ENCODE peak calls at places on chromosomes 2 and 18, in eight cellular contexts. U is spleen, H is ovary, J is H1, Z is esophagus squamous epithelium, E is A549, F is endothelial cell of umbilical vein, V is stomach. K is an unnamed sample.

GRCh38 chr2:23497063-23497462 is 112.1 kb downstream of the KLHL29 start:
- DNase-seq in Z (no peak), V (no peak), E (no peak), U (peak), H (no peak), J (no peak), F (peak), K (peak)

GRCh38 chr2:627926-628560 is 49.2 kb downstream of the TMEM18 start:
- DNase-seq in U (no peak), H (no peak), Z (no peak), E (no peak), J (no peak), F (no peak), V (no peak), K (no peak)

GRCh38 chr2:19623488-19623887 is 265.1 kb upstream of the OSR1 start:
- DNase-seq in U (no peak), H (no peak), J (no peak), E (peak), Z (no peak), V (no peak), F (peak), K (no peak)

GRCh38 chr18:66635342-66635741 is 31.5 kb upstream of the CDH19 start:
- DNase-seq in F (no peak), E (no peak), Z (no peak), U (no peak), V (no peak), J (no peak), H (no peak), K (no peak)

GRCh38 chr2:188601391-188601790 is 309.7 kb downstream of the GULP1 start:
- DNase-seq in J (no peak), U (no peak), H (no peak), E (no peak), Z (no peak), F (no peak), V (no peak), K (no peak)

GRCh38 chr18:79975985-79976680 is 11.7 kb downstream of the HSBP1L1 start:
- DNase-seq in Z (no peak), U (no peak), H (no peak), V (no peak), J (no peak), E (no peak), F (no peak), K (no peak)

GRCh38 chr2:234630676-234631350 is 133.9 kb upstream of the ARL4C start:
- DNase-seq in F (no peak), E (no peak), Z (no peak), H (no peak), U (no peak), J (no peak), V (no peak), K (peak)

GRCh38 chr2:236576053-236576452 is 6.4 kb downstream of the ACKR3 start:
- DNase-seq in Z (no peak), U (no peak), F (peak), E (no peak), V (no peak), H (no peak), J (peak), K (no peak)

GRCh38 chr2:189363559-189363958 is 77.7 kb upstream of the WDR75 start:
- DNase-seq in H (no peak), U (no peak), V (no peak), E (peak), J (no peak), Z (no peak), F (peak), K (no peak)

GRCh38 chr2:2805263-2805662 is 474.2 kb upstream of the MYT1L start:
- DNase-seq in E (no peak), J (no peak), V (no peak), U (no peak), F (no peak), Z (no peak), H (no peak), K (no peak)

GRCh38 chr2:46826898-46827245 is 88.7 kb downstream of the MCFD2 start:
- DNase-seq in J (no peak), V (no peak), E (no peak), U (no peak), Z (no peak), H (no peak), F (no peak), K (no peak)

GRCh38 chr2:20608666-20609348 is 42.1 kb downstream of the HS1BP3 start:
- DNase-seq in J (no peak), F (no peak), H (no peak), V (no peak), E (no peak), U (peak), Z (no peak), K (peak)

GRCh38 chr2:174931724-174932123 is 73.5 kb downstream of the CHN1 start:
- DNase-seq in V (no peak), U (no peak), Z (no peak), H (no peak), E (no peak), J (no peak), F (no peak), K (no peak)

GRCh38 chr2:112065966-112066365 is 10.9 kb downstream of the TMEM87B start:
- DNase-seq in J (no peak), V (no peak), F (peak), H (no peak), E (no peak), U (no peak), Z (no peak), K (no peak)

GRCh38 chr2:188369365-188369764 is 77.7 kb downstream of the GULP1 start:
- DNase-seq in Z (no peak), F (peak), V (peak), J (no peak), U (no peak), E (peak), H (no peak), K (no peak)

GRCh38 chr2:55500025-55500424 is 19.5 kb upstream of the CFAP36 start:
- DNase-seq in H (no peak), E (peak), F (no peak), V (no peak), Z (no peak), U (no peak), J (no peak), K (no peak)

GRCh38 chr2:10305715-10306114 is 3.0 kb downstream of the HPCAL1 start:
- DNase-seq in H (no peak), F (no peak), Z (no peak), U (no peak), J (no peak), E (peak), V (peak), K (no peak)

GRCh38 chr2:241931084-241931975 is 61.8 kb downstream of the RTP5 start:
- DNase-seq in U (no peak), F (no peak), Z (no peak), V (peak), E (no peak), J (no peak), H (no peak), K (no peak)

GRCh38 chr2:230496891-230497290 is 80.9 kb downstream of the SP100 start:
- DNase-seq in F (no peak), U (no peak), V (no peak), Z (no peak), H (no peak), E (no peak), J (no peak), K (no peak)

GRCh38 chr2:19762959-19763605 is 138.7 kb downstream of the TTC32 start:
- DNase-seq in Z (no peak), U (no peak), V (no peak), E (no peak), J (no peak), H (no peak), F (no peak), K (no peak)

DNA sequence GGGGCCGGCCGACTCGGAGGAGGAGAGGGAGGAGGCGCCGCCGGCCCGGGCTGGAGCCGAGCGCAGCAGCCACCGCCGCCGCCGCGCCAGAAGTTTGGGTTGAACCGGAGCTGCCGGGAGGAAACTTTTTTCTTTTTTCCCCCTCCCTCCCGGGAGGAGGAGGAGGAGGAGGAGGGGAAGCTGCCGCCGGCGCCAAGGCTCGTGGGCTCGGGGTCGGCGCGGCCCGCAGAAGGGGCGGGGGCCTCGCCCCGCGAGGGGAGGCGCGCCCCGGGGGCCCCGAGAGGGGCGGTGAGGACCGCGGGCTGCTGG is 266 bp downstream of the CRIM1 start:
- DNase-seq in Z (no peak), E (no peak), F (no peak), H (no peak), J (no peak), U (no peak), V (no peak), K (no peak)
- H3K4me3 ChIP-seq in Z (peak), E (peak), F (peak), H (peak), J (peak), U (peak), V (peak), K (peak)

DNA sequence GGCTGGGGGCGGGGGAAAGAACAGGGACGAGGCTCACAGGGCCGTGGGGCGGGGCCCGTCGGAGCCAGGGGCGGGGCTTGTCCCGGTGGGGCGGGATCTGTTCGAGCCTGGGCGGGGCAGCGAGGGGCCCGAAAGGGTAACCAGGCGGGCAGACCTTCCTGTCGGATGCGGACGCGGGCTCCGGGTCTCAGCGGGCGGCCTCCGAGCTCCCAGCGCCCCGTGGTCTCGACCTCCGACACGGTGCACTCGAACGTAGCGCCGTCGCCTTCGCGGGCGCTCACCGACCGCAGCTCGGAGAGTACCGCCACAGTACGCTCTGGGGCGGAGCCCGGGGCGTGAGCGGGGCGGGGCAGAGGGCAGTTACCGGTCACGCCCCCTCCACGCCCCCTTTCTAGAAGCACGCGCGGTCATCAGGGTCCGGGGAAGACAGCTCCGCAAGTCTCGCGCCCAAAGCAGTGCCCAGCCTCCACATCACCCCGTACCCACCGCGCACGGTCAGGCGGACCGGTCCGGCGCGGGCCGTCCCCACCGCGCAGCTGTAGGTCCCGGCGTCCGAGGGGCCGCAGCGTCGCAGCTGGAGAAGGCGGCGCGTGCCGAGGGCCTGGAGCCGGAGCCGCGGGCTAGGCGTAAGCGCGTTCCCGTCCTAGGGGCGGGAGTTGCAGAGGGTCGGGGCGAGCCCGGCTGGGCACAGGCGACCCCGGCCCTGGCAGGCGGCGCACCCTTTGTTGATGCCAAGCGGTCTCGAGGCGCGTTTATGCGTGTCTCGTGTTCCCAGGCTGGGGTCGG is 8.7 kb downstream of the TMEM198 start:
- DNase-seq in H (peak), Z (peak), J (no peak), V (peak), F (peak), E (peak), U (peak), K (peak)
- TF ChIP-seq POLR2A in H (peak), Z (no peak), J (no peak), V (no peak), F (no peak), E (peak), U (no peak), K (no peak)

DNA sequence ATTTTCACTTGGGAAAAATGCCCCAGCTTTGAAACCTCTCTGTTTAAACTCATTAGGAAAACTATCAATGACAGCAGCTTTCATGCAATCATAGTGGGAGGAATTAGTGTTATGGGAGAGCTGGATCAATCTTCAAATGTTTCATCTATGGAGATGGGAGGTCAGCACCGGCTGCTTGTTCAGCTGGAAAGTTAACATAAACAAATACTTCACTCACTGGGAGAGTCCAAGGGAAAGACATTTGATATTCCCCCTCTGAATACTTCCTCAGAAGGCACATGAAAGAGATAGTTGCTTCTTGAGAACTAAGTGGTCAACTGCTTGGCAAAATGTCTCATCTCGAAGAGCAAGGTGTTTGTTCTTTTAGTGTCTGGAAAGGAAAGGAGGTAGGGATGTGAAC is 7.3 kb downstream of the LYPD1 start:
- DNase-seq in J (no peak), H (no peak), F (peak), Z (no peak), V (no peak), E (no peak), U (no peak), K (no peak)
- H3K4me3 ChIP-seq in J (no peak), H (no peak), F (no peak), Z (no peak), V (no peak), E (no peak), U (no peak), K (no peak)

GRCh38 chr2:85748039-85748438 is 5.8 kb upstream of the ATOH8 start:
- DNase-seq in U (no peak), F (no peak), E (no peak), J (no peak), Z (no peak), V (no peak), H (no peak), K (no peak)
- TF ChIP-seq POLR2A in U (no peak), F (no peak), E (no peak), J (no peak), Z (no peak), V (no peak), H (no peak), K (no peak)

DNA sequence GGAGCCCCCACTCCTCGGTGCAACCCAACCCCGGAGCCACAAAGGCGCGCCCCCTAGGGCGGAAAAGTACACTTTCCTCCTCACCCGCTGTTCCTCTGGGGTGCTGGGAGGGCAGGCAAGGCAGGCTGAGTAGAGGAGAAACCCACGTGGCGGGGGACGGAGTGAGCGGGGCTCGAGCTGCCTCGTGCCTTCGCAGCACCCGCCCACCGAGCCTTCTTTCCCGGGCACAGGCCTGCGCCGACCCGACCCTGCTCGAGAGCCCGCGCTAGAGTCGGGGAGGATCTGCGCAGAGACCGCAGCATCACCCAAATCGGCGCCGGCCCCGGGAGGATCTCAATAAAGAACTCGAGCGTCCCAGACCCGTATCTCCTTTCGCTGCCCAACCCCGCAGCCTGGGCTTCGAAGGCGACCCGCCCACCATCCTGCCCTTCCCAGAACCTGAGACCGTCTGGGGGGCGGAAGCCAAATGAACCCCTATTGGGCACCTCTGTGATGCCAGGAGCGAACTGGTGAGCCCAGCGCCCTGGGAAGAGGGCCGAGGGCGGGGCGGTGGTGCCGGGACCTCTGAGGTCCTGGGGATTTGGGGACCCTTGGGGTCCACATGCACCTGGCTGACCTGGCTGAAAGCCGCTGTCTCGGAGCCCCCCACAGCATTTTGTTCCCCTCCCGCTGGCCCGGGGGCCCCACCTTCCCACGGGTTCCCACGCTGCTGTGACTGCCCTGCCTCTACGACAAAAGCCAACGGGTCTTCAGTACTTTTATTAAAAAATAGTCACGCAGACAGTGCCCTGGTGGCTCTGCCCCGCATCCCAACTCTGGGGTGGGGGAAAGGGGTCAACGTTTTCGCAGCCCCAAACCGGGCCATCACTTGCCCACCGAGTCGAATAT is 1.3 kb downstream of the UCN start:
- DNase-seq in E (no peak), J (no peak), Z (no peak), V (no peak), U (peak), F (no peak), H (no peak), K (no peak)
- H3K4me3 ChIP-seq in E (no peak), J (no peak), Z (no peak), V (peak), U (peak), F (no peak), H (no peak), K (no peak)

GRCh38 chr2:74441690-74442482 is at the start of gene RTKN:
- DNase-seq in J (no peak), Z (no peak), H (peak), E (peak), F (no peak), U (peak), V (peak), K (peak)
- TF ChIP-seq POLR2A in J (no peak), Z (no peak), H (no peak), E (no peak), F (no peak), U (no peak), V (no peak), K (no peak)

K was measured in breast epithelium.